ENCODE peak calls at places on chromosomes 6 and 20, in six cellular contexts. R, C, S, W, D and U are unnamed samples.

GRCh38 chr6:125188594-125189203 is 35.1 kb downstream of the TPD52L1 start:
- DNase-seq in D (no peak), W (no peak), R (no peak), S (no peak), C (no peak), U (no peak)

GRCh38 chr20:1119128-1119505 is 715 bp downstream of the PSMF1 start:
- DNase-seq in C (no peak), S (no peak), D (no peak), R (no peak), W (no peak), U (no peak)

GRCh38 chr6:128757961-128758360 is 125.0 kb upstream of the LAMA2 start:
- DNase-seq in W (no peak), R (no peak), S (no peak), D (no peak), C (no peak), U (no peak)

GRCh38 chr6:30544666-30545272 is 11.5 kb downstream of the GNL1 start:
- DNase-seq in C (no peak), D (no peak), W (no peak), S (no peak), R (peak; percentile 76), U (peak; percentile 71)

GRCh38 chr6:90860822-90861601 is 274.1 kb upstream of the MAP3K7 start:
- DNase-seq in D (no peak), R (peak; percentile 3), C (no peak), S (no peak), W (no peak), U (no peak)

GRCh38 chr6:169867751-169868191 is 116.3 kb downstream of the ERMARD start:
- DNase-seq in W (peak; percentile 5), R (no peak), S (peak; percentile 0), C (no peak), D (no peak), U (no peak)

GRCh38 chr6:47718571-47718970 is 20.2 kb downstream of the ADGRF4 start:
- DNase-seq in D (no peak), W (no peak), R (no peak), S (no peak), C (no peak), U (no peak)

GRCh38 chr20:13735829-13736228 is 48.9 kb downstream of the ESF1 start:
- DNase-seq in S (no peak), C (no peak), W (no peak), R (no peak), D (no peak), U (no peak)

GRCh38 chr6:89045585-89045984 is 35.0 kb upstream of the PNRC1 start:
- DNase-seq in S (no peak), W (no peak), D (no peak), R (no peak), C (no peak), U (peak; percentile 42)

GRCh38 chr6:43181942-43182860 is at the start of gene CUL9:
- DNase-seq in C (peak; percentile 90), W (peak; percentile 92), R (peak; percentile 75), D (peak; percentile 65), S (peak; percentile 82), U (peak; percentile 74)
- TF ChIP-seq CTCF in C (no peak), W (no peak), R (no peak), D (no peak), S (no peak), U (no peak)

GRCh38 chr6:137167702-137168377 is 5.6 kb downstream of the IL22RA2 start:
- DNase-seq in C (no peak), W (no peak), D (no peak), R (no peak), S (no peak), U (no peak)

GRCh38 chr6:137163732-137164318 is 9.6 kb downstream of the IL22RA2 start:
- DNase-seq in D (no peak), S (no peak), W (no peak), R (no peak), C (no peak), U (no peak)

GRCh38 chr6:137162692-137163303 is 10.6 kb downstream of the IL22RA2 start:
- DNase-seq in C (no peak), W (no peak), D (no peak), R (no peak), S (no peak), U (no peak)

GRCh38 chr6:137166247-137167098 is 7.0 kb downstream of the IL22RA2 start:
- DNase-seq in R (no peak), D (no peak), C (no peak), W (no peak), S (no peak), U (no peak)

GRCh38 chr6:137165375-137166246 is 7.8 kb downstream of the IL22RA2 start:
- DNase-seq in D (no peak), S (no peak), C (peak; percentile 59), W (no peak), R (no peak), U (peak; percentile 6)
- TF ChIP-seq CTCF in D (no peak), S (no peak), C (no peak), W (no peak), R (peak; percentile 20), U (peak; percentile 28)

GRCh38 chr20:54914995-54915394 is 439.6 kb downstream of the DOK5 start:
- DNase-seq in C (no peak), W (no peak), S (no peak), R (no peak), D (no peak), U (no peak)
- TF ChIP-seq CTCF in C (no peak), W (no peak), S (no peak), R (no peak), D (no peak), U (no peak)

GRCh38 chr6:15274696-15275387 is 29.0 kb downstream of the JARID2 start:
- DNase-seq in R (peak; percentile 33), D (no peak), W (no peak), S (no peak), C (no peak), U (no peak)
- TF ChIP-seq CTCF in R (no peak), D (no peak), W (peak; percentile 15), S (peak; percentile 19), C (no peak), U (peak; percentile 45)

GRCh38 chr6:46490425-46491200 is 636 bp downstream of the RCAN2 start:
- DNase-seq in C (peak; percentile 45), W (peak; percentile 50), D (peak; percentile 77), S (peak; percentile 32), R (no peak), U (no peak)
- TF ChIP-seq CTCF in C (no peak), W (no peak), D (peak; percentile 76), S (peak; percentile 17), R (no peak), U (peak; percentile 34)

GRCh38 chr6:122472022-122472340 is 374 bp upstream of the SERINC1 start:
- DNase-seq in D (no peak), W (no peak), S (no peak), R (no peak), C (no peak), U (no peak)

GRCh38 chr6:122471107-122472021 is at the start of gene SERINC1:
- DNase-seq in W (peak; percentile 98), R (peak; percentile 96), D (peak; percentile 87), S (peak; percentile 95), C (peak; percentile 95), U (peak; percentile 96)

GRCh38 chr6:122476131-122476530 is 4.5 kb upstream of the SERINC1 start:
- DNase-seq in R (peak; percentile 57), C (no peak), S (no peak), D (no peak), W (no peak), U (peak; percentile 45)
- TF ChIP-seq CTCF in R (no peak), C (peak; percentile 31), S (peak; percentile 24), D (peak; percentile 57), W (no peak), U (peak; percentile 55)

GRCh38 chr20:44411020-44411756 is 55.7 kb downstream of the HNF4A start:
- DNase-seq in D (no peak), R (no peak), C (peak; percentile 49), W (no peak), S (no peak), U (no peak)
- TF ChIP-seq CTCF in D (no peak), R (no peak), C (no peak), W (no peak), S (no peak), U (no peak)

GRCh38 chr6:11149551-11149950 is 38.0 kb upstream of the ERVFRD-1 start:
- DNase-seq in C (no peak), S (no peak), D (no peak), W (no peak), R (no peak), U (no peak)

GRCh38 chr6:11153447-11153846 is 41.9 kb upstream of the ERVFRD-1 start:
- DNase-seq in D (no peak), C (no peak), R (no peak), W (no peak), S (no peak), U (no peak)

GRCh38 chr6:11151488-11151887 is 40.0 kb upstream of the ERVFRD-1 start:
- DNase-seq in D (no peak), C (no peak), S (no peak), W (no peak), R (no peak), U (no peak)

GRCh38 chr6:11152581-11152980 is 41.1 kb upstream of the ERVFRD-1 start:
- DNase-seq in S (no peak), C (no peak), W (no peak), D (no peak), R (no peak), U (no peak)
- TF ChIP-seq CTCF in S (no peak), C (no peak), W (no peak), D (no peak), R (no peak), U (no peak)